ENCODE peak calls at places on chromosomes 11 and 22, in nine cellular contexts. G is HCT116, Q is adrenal gland, Z is uterus, H is GM12878, L is IMR-90, N is body of pancreas, S is stomach, V is gastrocnemius medialis. A is an unnamed sample.

GRCh38 chr22:35148381-35148780 is 82.4 kb downstream of the ISX start:
- DNase-seq in G (no peak), Q (no peak), Z (no peak), H (no peak), L (no peak), N (no peak), S (no peak), V (no peak), A (no peak)

GRCh38 chr11:94241896-94242295 is 62.5 kb upstream of the IZUMO1R start:
- DNase-seq in G (no peak), Q (no peak), Z (no peak), H (no peak), L (no peak), N (no peak), S (no peak), V (no peak), A (no peak)

GRCh38 chr11:12287374-12288211 is 89.8 kb upstream of the PARVA start:
- DNase-seq in G (peak; percentile 78), Q (peak; percentile 86), Z (peak; percentile 86), H (no peak), L (peak; percentile 99), N (no peak), S (peak; percentile 26), V (no peak), A (peak; percentile 88)

GRCh38 chr11:74169736-74170458 is 905 bp downstream of the C2CD3 start:
- DNase-seq in G (no peak), Q (no peak), Z (no peak), H (no peak), L (no peak), N (no peak), S (no peak), V (no peak), A (no peak)

GRCh38 chr11:115321602-115322289 is 182.5 kb downstream of the CADM1 start:
- DNase-seq in G (no peak), Q (no peak), Z (no peak), H (no peak), L (peak; percentile 52), N (no peak), S (no peak), V (no peak), A (no peak)

GRCh38 chr22:37898441-37899181 is 7.5 kb upstream of the MICALL1 start:
- DNase-seq in G (no peak), Q (no peak), Z (no peak), H (no peak), L (no peak), N (peak; percentile 75), S (peak; percentile 60), V (no peak), A (peak; percentile 54)

GRCh38 chr11:10807629-10808552 is 835 bp downstream of the EIF4G2 start:
- DNase-seq in G (no peak), Q (peak; percentile 70), Z (peak; percentile 49), H (no peak), L (peak; percentile 37), N (peak; percentile 56), S (peak; percentile 58), V (peak; percentile 27), A (peak; percentile 59)

GRCh38 chr11:34654491-34655334 is 33.8 kb downstream of the EHF start:
- DNase-seq in G (peak; percentile 81), Q (peak; percentile 94), Z (no peak), H (no peak), L (peak; percentile 66), N (peak; percentile 86), S (peak; percentile 74), V (peak; percentile 90), A (peak; percentile 89)

GRCh38 chr11:10930961-10931760 is 73.3 kb upstream of the ZBED5 start:
- DNase-seq in G (no peak), Q (peak; percentile 53), Z (peak; percentile 86), H (no peak), L (peak; percentile 76), N (peak; percentile 67), S (peak; percentile 53), V (peak; percentile 41), A (peak; percentile 92)

GRCh38 chr22:19518568-19519030 is 5.6 kb downstream of the CLDN5 start:
- DNase-seq in G (no peak), Q (no peak), Z (no peak), H (no peak), L (no peak), N (no peak), S (no peak), V (no peak), A (peak; percentile 64)

GRCh38 chr11:2150206-2150847 is 10.7 kb downstream of the INS start:
- DNase-seq in G (peak; percentile 62), Q (no peak), Z (no peak), H (no peak), L (peak; percentile 59), N (no peak), S (no peak), V (no peak), A (no peak)

GRCh38 chr22:21643533-21644357 is 1.6 kb downstream of the SDF2L1 start:
- DNase-seq in G (no peak), Q (no peak), Z (no peak), H (no peak), L (no peak), N (peak; percentile 24), S (no peak), V (no peak), A (no peak)

GRCh38 chr11:106128740-106129139 is 51.3 kb downstream of the AASDHPPT start:
- DNase-seq in G (no peak), Q (no peak), Z (no peak), H (no peak), L (no peak), N (no peak), S (no peak), V (no peak), A (no peak)

GRCh38 chr11:45436118-45436517 is 150.0 kb upstream of the SYT13 start:
- DNase-seq in G (no peak), Q (no peak), Z (no peak), H (no peak), L (no peak), N (no peak), S (no peak), V (no peak), A (no peak)

GRCh38 chr11:9568161-9568853 is 5.2 kb upstream of the WEE1 start:
- DNase-seq in G (no peak), Q (no peak), Z (no peak), H (no peak), L (peak; percentile 28), N (no peak), S (no peak), V (no peak), A (no peak)

GRCh38 chr11:9567401-9567800 is 6.1 kb upstream of the WEE1 start:
- DNase-seq in G (no peak), Q (no peak), Z (no peak), H (no peak), L (no peak), N (no peak), S (no peak), V (no peak), A (no peak)

GRCh38 chr11:9568854-9569587 is 4.4 kb upstream of the WEE1 start:
- DNase-seq in G (peak; percentile 59), Q (no peak), Z (peak; percentile 66), H (no peak), L (peak; percentile 89), N (peak; percentile 89), S (peak; percentile 83), V (no peak), A (peak; percentile 90)

GRCh38 chr11:9565822-9566560 is 7.5 kb upstream of the WEE1 start:
- DNase-seq in G (peak; percentile 100), Q (peak; percentile 62), Z (peak; percentile 90), H (peak; percentile 84), L (peak; percentile 100), N (peak; percentile 26), S (peak; percentile 39), V (no peak), A (peak; percentile 87)

GRCh38 chr11:9566561-9567063 is 6.9 kb upstream of the WEE1 start:
- DNase-seq in G (no peak), Q (no peak), Z (no peak), H (no peak), L (peak; percentile 88), N (no peak), S (no peak), V (no peak), A (no peak)
- TF ChIP-seq POLR2A in G (no peak), Q (no peak), Z (no peak), H (no peak), L (no peak), N (no peak), S (no peak), V (no peak), A (no peak)

GRCh38 chr11:130916238-130916855 is at the start of gene SNX19:
- DNase-seq in G (peak; percentile 69), Q (peak; percentile 93), Z (peak; percentile 87), H (peak; percentile 57), L (peak; percentile 88), N (peak; percentile 94), S (peak; percentile 95), V (peak; percentile 83), A (peak; percentile 97)
- TF ChIP-seq POLR2A in G (no peak), Q (peak; percentile 91), Z (peak; percentile 93), H (peak; percentile 99), L (peak; percentile 94), N (peak; percentile 93), S (no peak), V (peak; percentile 97), A (no peak)

DNA sequence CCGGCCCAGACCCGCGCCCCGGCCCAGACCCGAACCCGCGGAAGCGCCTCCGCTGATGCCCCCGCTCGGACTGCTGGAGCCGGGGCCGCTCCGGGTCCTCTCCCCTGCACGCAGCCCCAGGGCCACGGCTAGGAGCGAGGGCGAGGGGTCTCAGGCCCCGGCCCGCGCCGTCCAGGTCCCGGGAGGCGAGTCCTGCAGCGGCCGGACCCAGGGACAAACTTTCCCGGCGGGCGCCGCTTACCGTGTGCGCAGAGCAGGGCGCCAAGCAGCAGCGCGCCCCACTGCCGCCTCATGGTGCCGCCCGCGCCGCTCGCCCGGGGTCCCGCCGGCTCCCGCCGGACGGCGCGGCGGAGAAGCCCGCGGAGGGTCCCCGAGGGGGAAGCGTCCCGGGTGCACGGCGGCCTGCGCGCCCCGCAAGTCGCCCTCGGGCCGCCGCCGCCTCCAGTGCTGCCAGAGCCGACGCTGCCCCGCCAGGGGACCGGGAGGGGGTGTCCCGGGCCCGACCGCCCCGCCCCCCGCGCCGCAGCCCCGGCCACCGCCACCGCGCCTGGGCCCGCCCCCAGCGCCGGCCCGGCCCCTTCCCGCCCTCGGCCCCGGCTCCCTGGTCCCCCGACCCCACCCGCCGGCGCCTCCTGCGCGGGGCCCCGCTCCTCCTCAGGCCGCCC is at the start of gene LRP4:
- DNase-seq in G (no peak), Q (no peak), Z (peak; percentile 37), H (no peak), L (no peak), N (peak; percentile 75), S (peak; percentile 52), V (no peak), A (no peak)
- TF ChIP-seq POLR2A in G (no peak), Q (no peak), Z (peak; percentile 32), H (no peak), L (no peak), N (no peak), S (no peak), V (peak; percentile 31), A (no peak)

DNA sequence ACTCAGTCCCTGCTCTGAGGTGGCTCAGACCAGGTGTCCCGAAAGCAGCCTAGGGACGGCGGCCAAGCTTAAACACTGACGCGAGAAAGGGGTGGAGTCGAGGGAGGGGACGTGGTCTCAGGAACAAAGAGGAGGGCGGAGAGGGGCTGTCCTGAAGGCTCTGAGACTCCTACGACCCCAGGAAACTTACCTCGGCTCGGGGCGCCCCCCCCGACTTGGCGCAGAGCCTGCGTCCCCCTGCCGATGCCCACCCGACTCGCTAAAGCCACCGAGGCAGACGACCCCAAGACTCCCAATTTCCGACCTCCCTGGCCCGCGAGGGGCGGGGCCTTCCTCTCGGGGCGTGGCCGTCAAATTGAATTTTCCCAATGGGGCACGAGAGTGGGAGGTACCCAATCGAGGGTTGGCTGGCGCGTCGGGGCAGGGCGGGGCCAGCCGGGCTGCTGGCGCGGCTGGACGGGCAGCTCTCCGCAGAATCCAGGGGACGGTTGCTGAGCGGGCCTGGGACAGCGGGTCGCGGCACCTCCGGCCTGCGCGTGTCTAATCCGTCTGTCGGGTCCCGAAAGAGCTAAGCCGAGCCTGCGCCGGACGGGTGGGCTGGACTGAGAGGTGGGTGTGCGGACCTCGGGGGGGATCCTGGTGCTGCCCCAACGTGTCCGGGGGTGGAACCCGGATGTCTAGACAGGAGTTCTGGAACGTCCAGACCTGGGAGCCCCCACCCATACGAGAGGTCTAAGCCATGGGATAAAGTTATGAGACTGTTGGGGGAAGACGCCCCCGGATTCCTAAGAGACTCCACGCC is at the start of gene SMTN:
- DNase-seq in G (peak; percentile 83), Q (peak; percentile 94), Z (peak; percentile 96), H (peak; percentile 56), L (peak; percentile 85), N (peak; percentile 98), S (peak; percentile 96), V (peak; percentile 83), A (peak; percentile 99)
- TF ChIP-seq POLR2A in G (peak; percentile 81), Q (peak; percentile 89), Z (peak; percentile 100), H (peak; percentile 91), L (peak; percentile 97), N (peak; percentile 96), S (no peak), V (peak; percentile 87), A (no peak)